ENCODE peak calls at places on chromosomes 2 and 18, in six cellular contexts. F is body of pancreas; C is BJ; L is activated T-cell treated with anti-CD3 and anti-CD28 coated beads for 1 hour; D is CD8-positive, alpha-beta memory T cell; T is tibial artery. M is an unnamed sample.
A peak's percentile ranks its signal among the peaks of the same experiment; 100 is the strongest.

GRCh38 chr2:206570199-206570598 is 72.1 kb upstream of the FAM237A start:
- DNase-seq in F (no peak), C (no peak), L (no peak), D (no peak), T (no peak), M (no peak)

GRCh38 chr2:181771355-181771754 is 91.0 kb upstream of the NEUROD1 start:
- DNase-seq in F (no peak), C (no peak), L (no peak), D (no peak), T (no peak), M (no peak)

GRCh38 chr2:201362396-201362795 is 5.3 kb upstream of the FLACC1 start:
- DNase-seq in F (no peak), C (no peak), L (no peak), D (no peak), T (no peak), M (no peak)

GRCh38 chr2:102795641-102796040 is 33.8 kb downstream of the TMEM182 start:
- DNase-seq in F (no peak), C (no peak), L (no peak), D (no peak), T (no peak), M (no peak)

GRCh38 chr2:8605350-8606065 is 76.3 kb upstream of the ID2 start:
- DNase-seq in F (no peak), C (peak; percentile 10), L (no peak), D (no peak), T (no peak), M (no peak)

GRCh38 chr2:159867557-159868330 is 69.7 kb upstream of the CD302 start:
- DNase-seq in F (no peak), C (no peak), L (no peak), D (no peak), T (no peak), M (no peak)

GRCh38 chr2:39728941-39729351 is 50.1 kb downstream of the THUMPD2 start:
- DNase-seq in F (peak; percentile 33), C (no peak), L (no peak), D (no peak), T (no peak), M (no peak)

GRCh38 chr2:227164745-227165350 is 424 bp downstream of the COL4A3 start:
- DNase-seq in F (peak; percentile 43), C (no peak), L (no peak), D (no peak), T (no peak), M (peak; percentile 89)

GRCh38 chr18:35408843-35409261 is 31.7 kb upstream of the ZNF396 start:
- DNase-seq in F (peak; percentile 17), C (no peak), L (no peak), D (no peak), T (no peak), M (no peak)

GRCh38 chr2:214261683-214262082 is 149.2 kb upstream of the VWC2L start:
- DNase-seq in F (no peak), C (peak; percentile 3), L (no peak), D (no peak), T (no peak), M (no peak)

GRCh38 chr2:237097911-237098702 is 12.4 kb downstream of the COPS8 start:
- DNase-seq in F (no peak), C (peak; percentile 81), L (no peak), D (no peak), T (no peak), M (no peak)

GRCh38 chr18:4284528-4284927 is 170.6 kb downstream of the DLGAP1 start:
- DNase-seq in F (no peak), C (no peak), L (no peak), D (no peak), T (no peak), M (no peak)

GRCh38 chr2:6914829-6915228 is 2.4 kb upstream of the RNF144A start:
- DNase-seq in F (no peak), C (no peak), L (no peak), D (no peak), T (no peak), M (no peak)

GRCh38 chr18:27707201-27707600 is 469.7 kb downstream of the CDH2 start:
- DNase-seq in F (no peak), C (no peak), L (no peak), D (no peak), T (no peak), M (no peak)

GRCh38 chr2:125652260-125652659 is 1003.7 kb upstream of the GYPC start:
- DNase-seq in F (no peak), C (no peak), L (no peak), D (no peak), T (no peak), M (no peak)

GRCh38 chr2:96404446-96405373 is 69.1 kb downstream of the NCAPH start:
- DNase-seq in F (peak; percentile 44), C (no peak), L (no peak), D (no peak), T (no peak), M (peak; percentile 29)

GRCh38 chr2:2577366-2577765 is 246.3 kb upstream of the MYT1L start:
- DNase-seq in F (peak; percentile 23), C (no peak), L (no peak), D (no peak), T (no peak), M (no peak)

M was measured in psoas muscle.